ENCODE peak calls at places on chromosomes 11 and 22, in seven cellular contexts. N is Right ventricle myocardium superior; J is activated CD8-positive, alpha-beta memory T cell treated with anti-CD3 and anti-CD28 coated beads for 1 hour; K is pancreas; Y is omental fat pad; F is OCI-LY7; D is T-helper 9 cell. R is an unnamed sample.

GRCh38 chr11:31254411-31254810 is 115.1 kb downstream of the DCDC1 start:
- DNase-seq in N (no peak), Y (no peak), J (no peak), D (no peak), K (no peak), F (no peak), R (no peak)

GRCh38 chr22:40898850-40899357 is 37.0 kb upstream of the DNAJB7 start:
- DNase-seq in Y (no peak), J (no peak), N (no peak), D (no peak), F (peak), K (no peak), R (peak)

GRCh38 chr11:61589961-61590360 is 9.1 kb upstream of the SYT7 start:
- DNase-seq in K (no peak), F (no peak), Y (no peak), N (no peak), J (no peak), D (no peak), R (no peak)

GRCh38 chr22:35152316-35152715 is 86.4 kb downstream of the ISX start:
- DNase-seq in J (no peak), K (no peak), F (no peak), N (no peak), Y (no peak), D (no peak), R (no peak)

GRCh38 chr11:132055296-132055695 is 684.9 kb downstream of the NTM start:
- DNase-seq in Y (no peak), K (no peak), J (no peak), N (no peak), D (no peak), F (no peak), R (no peak)

GRCh38 chr11:64566042-64566914 is 24.7 kb upstream of the SLC22A12 start:
- DNase-seq in Y (peak), D (no peak), J (no peak), F (peak), N (no peak), K (peak), R (peak)

GRCh38 chr11:35487532-35488078 is 37.8 kb downstream of the PAMR1 start:
- DNase-seq in J (no peak), Y (peak), F (peak), N (no peak), D (no peak), K (peak), R (no peak)

GRCh38 chr22:27470169-27470772 is 331.3 kb downstream of the MN1 start:
- DNase-seq in Y (no peak), F (no peak), J (no peak), K (no peak), D (no peak), N (no peak), R (no peak)

GRCh38 chr11:73376168-73376802 is at the start of gene RELT:
- DNase-seq in F (peak), K (peak), Y (peak), J (peak), N (peak), D (peak), R (peak)

GRCh38 chr22:27692243-27692642 is 109.3 kb downstream of the MN1 start:
- DNase-seq in D (no peak), J (no peak), K (no peak), Y (no peak), F (no peak), N (no peak), R (no peak)

GRCh38 chr11:134644489-134645456 is 232.7 kb upstream of the B3GAT1 start:
- DNase-seq in N (no peak), J (no peak), F (no peak), Y (no peak), K (no peak), D (no peak), R (no peak)

GRCh38 chr11:5007561-5007960 is 12.9 kb downstream of the OR51L1 start:
- DNase-seq in J (no peak), K (no peak), D (no peak), Y (no peak), N (no peak), F (no peak), R (no peak)

GRCh38 chr22:24834845-24835570 is 29.0 kb downstream of the SGSM1 start:
- DNase-seq in Y (no peak), D (no peak), N (no peak), K (no peak), J (no peak), F (peak), R (peak)

GRCh38 chr11:64095286-64095825 is 59.6 kb downstream of the FLRT1 start:
- DNase-seq in F (no peak), Y (no peak), D (no peak), K (no peak), J (no peak), N (no peak), R (no peak)

GRCh38 chr22:27435839-27436581 is 365.5 kb downstream of the MN1 start:
- DNase-seq in K (no peak), J (no peak), D (no peak), Y (no peak), F (no peak), N (peak), R (no peak)

GRCh38 chr11:93689166-93689734 is 27.8 kb downstream of the CEP295 start:
- DNase-seq in J (no peak), K (no peak), N (no peak), F (no peak), D (no peak), Y (no peak), R (no peak)

GRCh38 chr11:86761978-86762377 is 38.4 kb upstream of the PRSS23 start:
- DNase-seq in N (no peak), D (no peak), J (no peak), K (no peak), Y (no peak), F (no peak), R (no peak)

GRCh38 chr22:40178417-40179409 is 988 bp downstream of the TNRC6B start:
- DNase-seq in Y (no peak), K (no peak), N (peak), D (no peak), J (no peak), F (peak), R (peak)

GRCh38 chr11:124646148-124646547 is 23.5 kb downstream of the TBRG1 start:
- DNase-seq in Y (no peak), K (no peak), F (peak), N (no peak), J (no peak), D (no peak), R (no peak)

GRCh38 chr11:22430286-22430685 is 92.1 kb downstream of the SLC17A6 start:
- DNase-seq in J (no peak), N (no peak), D (no peak), F (no peak), K (no peak), Y (no peak), R (no peak)

GRCh38 chr22:26671317-26672059 is 14.1 kb downstream of the MIAT start:
- DNase-seq in J (peak), Y (no peak), N (peak), D (peak), K (peak), F (peak), R (no peak)

GRCh38 chr22:26550498-26551033 is 38.3 kb upstream of the TFIP11 start:
- DNase-seq in Y (no peak), F (no peak), N (peak), K (peak), J (no peak), D (no peak), R (no peak)

GRCh38 chr11:73087730-73088129 is 54.4 kb downstream of the FCHSD2 start:
- DNase-seq in F (no peak), Y (no peak), N (no peak), D (no peak), J (no peak), K (no peak), R (no peak)

GRCh38 chr11:9566561-9567063 is 6.9 kb upstream of the WEE1 start:
- DNase-seq in N (no peak), J (no peak), D (no peak), F (no peak), Y (no peak), K (no peak), R (no peak)

GRCh38 chr22:17576475-17576874 is 13.2 kb downstream of the SLC25A18 start:
- DNase-seq in J (no peak), Y (no peak), D (no peak), F (no peak), K (no peak), N (no peak), R (no peak)

GRCh38 chr22:30277547-30278344 is 11.1 kb upstream of the OSM start:
- DNase-seq in J (no peak), N (peak), F (no peak), D (no peak), K (no peak), Y (no peak), R (peak)

GRCh38 chr11:24422371-24422770 is 74.5 kb upstream of the LUZP2 start:
- DNase-seq in D (no peak), J (no peak), K (no peak), Y (no peak), F (no peak), N (no peak), R (no peak)

GRCh38 chr11:9180784-9181183 is 84.4 kb downstream of the DENND5A start:
- DNase-seq in J (no peak), Y (no peak), K (no peak), D (no peak), F (no peak), N (no peak), R (no peak)

GRCh38 chr22:19868773-19869471 is 14.2 kb upstream of the GNB1L start:
- DNase-seq in F (no peak), Y (peak), J (no peak), K (peak), D (no peak), N (no peak), R (no peak)

GRCh38 chr11:125886997-125887372 is 483 bp upstream of the HYLS1 start:
- DNase-seq in J (no peak), F (peak), N (peak), D (peak), K (peak), Y (no peak), R (peak)

GRCh38 chr11:35015621-35016387 is 99.4 kb downstream of the PDHX start:
- DNase-seq in K (no peak), J (no peak), Y (no peak), N (no peak), D (no peak), F (no peak), R (no peak)

GRCh38 chr11:73800407-73800806 is 12.7 kb downstream of the MRPL48 start:
- DNase-seq in N (no peak), Y (no peak), J (no peak), D (no peak), K (no peak), F (no peak), R (no peak)

GRCh38 chr22:42214625-42215415 is 55.6 kb downstream of the TCF20 start:
- DNase-seq in K (no peak), N (peak), J (no peak), D (no peak), Y (no peak), F (no peak), R (no peak)

GRCh38 chr11:64100345-64100744 is 64.6 kb downstream of the FLRT1 start:
- DNase-seq in Y (no peak), K (no peak), D (no peak), J (no peak), F (peak), N (no peak), R (peak)

GRCh38 chr11:424232-424631 is 9.4 kb upstream of the SIGIRR start:
- DNase-seq in J (no peak), D (no peak), K (no peak), N (no peak), F (no peak), Y (peak), R (no peak)

GRCh38 chr11:67366546-67366945 is 6.9 kb downstream of the CLCF1 start:
- DNase-seq in K (no peak), J (no peak), Y (no peak), D (no peak), F (no peak), N (no peak), R (no peak)

GRCh38 chr11:92960886-92961285 is 8.6 kb upstream of the MTNR1B start:
- DNase-seq in Y (no peak), D (no peak), K (no peak), F (no peak), J (no peak), N (no peak), R (no peak)